ENCODE peak calls at places on chromosomes 7 and 10, in ten cellular contexts. One of them, this sample, is unnamed.

GRCh38 chr7:3112499-3113134 is 69.0 kb upstream of the CARD11 start:
- DNase-seq in neural crest cell: no peak
- DNase-seq in AG08395: no peak
- DNase-seq in NCI-H2081: no peak
- DNase-seq in stimulated activated naive B cell treated with anti-CD40 and anti-IgM and Interleukin-4, amounts not matched to agents 10 μg/mL and 1 μg/mL and 100 μg/mL, for 72 hours: no peak
- DNase-seq in hepatocyte: no peak
- DNase-seq in GM10248: no peak
- DNase-seq in GM13976: no peak
- DNase-seq in D341Med: no peak
- DNase-seq in caudate nucleus: no peak
- DNase-seq in this sample: peak

GRCh38 chr7:112453505-112454171 is 3.4 kb downstream of the IFRD1 start:
- DNase-seq in neural crest cell: no peak
- DNase-seq in AG08395: peak
- DNase-seq in NCI-H2081: no peak
- DNase-seq in stimulated activated naive B cell treated with anti-CD40 and anti-IgM and Interleukin-4, amounts not matched to agents 10 μg/mL and 1 μg/mL and 100 μg/mL, for 72 hours: no peak
- DNase-seq in hepatocyte: no peak
- DNase-seq in GM10248: no peak
- DNase-seq in GM13976: no peak
- DNase-seq in D341Med: no peak
- DNase-seq in caudate nucleus: no peak
- DNase-seq in this sample: no peak

GRCh38 chr7:127362364-127363027 is 30.0 kb downstream of the ZNF800 start:
- DNase-seq in neural crest cell: no peak
- DNase-seq in AG08395: no peak
- DNase-seq in NCI-H2081: no peak
- DNase-seq in stimulated activated naive B cell treated with anti-CD40 and anti-IgM and Interleukin-4, amounts not matched to agents 10 μg/mL and 1 μg/mL and 100 μg/mL, for 72 hours: no peak
- DNase-seq in hepatocyte: no peak
- DNase-seq in GM10248: no peak
- DNase-seq in GM13976: no peak
- DNase-seq in D341Med: no peak
- DNase-seq in caudate nucleus: no peak
- DNase-seq in this sample: no peak

GRCh38 chr10:100791254-100792058 is 46.1 kb downstream of the PAX2 start:
- DNase-seq in neural crest cell: no peak
- DNase-seq in AG08395: no peak
- DNase-seq in NCI-H2081: no peak
- DNase-seq in stimulated activated naive B cell treated with anti-CD40 and anti-IgM and Interleukin-4, amounts not matched to agents 10 μg/mL and 1 μg/mL and 100 μg/mL, for 72 hours: no peak
- DNase-seq in hepatocyte: peak
- DNase-seq in GM10248: no peak
- DNase-seq in GM13976: no peak
- DNase-seq in D341Med: no peak
- DNase-seq in caudate nucleus: no peak
- DNase-seq in this sample: no peak

GRCh38 chr7:89775459-89775858 is 378.8 kb upstream of the STEAP1 start:
- DNase-seq in neural crest cell: no peak
- DNase-seq in AG08395: no peak
- DNase-seq in NCI-H2081: no peak
- DNase-seq in stimulated activated naive B cell treated with anti-CD40 and anti-IgM and Interleukin-4, amounts not matched to agents 10 μg/mL and 1 μg/mL and 100 μg/mL, for 72 hours: no peak
- DNase-seq in hepatocyte: no peak
- DNase-seq in GM10248: no peak
- DNase-seq in GM13976: no peak
- DNase-seq in D341Med: no peak
- DNase-seq in caudate nucleus: no peak
- DNase-seq in this sample: no peak

GRCh38 chr10:112580267-112580666 is 133.3 kb downstream of the VTI1A start:
- DNase-seq in neural crest cell: no peak
- DNase-seq in AG08395: no peak
- DNase-seq in NCI-H2081: no peak
- DNase-seq in stimulated activated naive B cell treated with anti-CD40 and anti-IgM and Interleukin-4, amounts not matched to agents 10 μg/mL and 1 μg/mL and 100 μg/mL, for 72 hours: no peak
- DNase-seq in hepatocyte: no peak
- DNase-seq in GM10248: no peak
- DNase-seq in GM13976: no peak
- DNase-seq in D341Med: no peak
- DNase-seq in caudate nucleus: no peak
- DNase-seq in this sample: no peak

GRCh38 chr7:120807390-120807789 is 50.6 kb downstream of the TSPAN12 start:
- DNase-seq in neural crest cell: no peak
- DNase-seq in AG08395: no peak
- DNase-seq in NCI-H2081: no peak
- DNase-seq in stimulated activated naive B cell treated with anti-CD40 and anti-IgM and Interleukin-4, amounts not matched to agents 10 μg/mL and 1 μg/mL and 100 μg/mL, for 72 hours: no peak
- DNase-seq in hepatocyte: no peak
- DNase-seq in GM10248: no peak
- DNase-seq in GM13976: no peak
- DNase-seq in D341Med: no peak
- DNase-seq in caudate nucleus: no peak
- DNase-seq in this sample: no peak

GRCh38 chr10:70620020-70620289 is 17.4 kb upstream of the PRF1 start:
- DNase-seq in neural crest cell: no peak
- DNase-seq in AG08395: no peak
- DNase-seq in NCI-H2081: no peak
- DNase-seq in stimulated activated naive B cell treated with anti-CD40 and anti-IgM and Interleukin-4, amounts not matched to agents 10 μg/mL and 1 μg/mL and 100 μg/mL, for 72 hours: no peak
- DNase-seq in hepatocyte: no peak
- DNase-seq in GM10248: no peak
- DNase-seq in GM13976: no peak
- DNase-seq in D341Med: no peak
- DNase-seq in caudate nucleus: no peak
- DNase-seq in this sample: no peak

GRCh38 chr7:84949501-84949900 is 237.4 kb downstream of the SEMA3D start:
- DNase-seq in neural crest cell: no peak
- DNase-seq in AG08395: no peak
- DNase-seq in NCI-H2081: no peak
- DNase-seq in stimulated activated naive B cell treated with anti-CD40 and anti-IgM and Interleukin-4, amounts not matched to agents 10 μg/mL and 1 μg/mL and 100 μg/mL, for 72 hours: no peak
- DNase-seq in hepatocyte: no peak
- DNase-seq in GM10248: no peak
- DNase-seq in GM13976: no peak
- DNase-seq in D341Med: no peak
- DNase-seq in caudate nucleus: no peak
- DNase-seq in this sample: no peak

GRCh38 chr7:961546-962400 is 7.3 kb upstream of the ADAP1 start:
- DNase-seq in neural crest cell: no peak
- DNase-seq in AG08395: no peak
- DNase-seq in NCI-H2081: no peak
- DNase-seq in stimulated activated naive B cell treated with anti-CD40 and anti-IgM and Interleukin-4, amounts not matched to agents 10 μg/mL and 1 μg/mL and 100 μg/mL, for 72 hours: no peak
- DNase-seq in hepatocyte: no peak
- DNase-seq in GM10248: no peak
- DNase-seq in GM13976: no peak
- DNase-seq in D341Med: no peak
- DNase-seq in caudate nucleus: no peak
- DNase-seq in this sample: no peak

GRCh38 chr7:82506702-82507101 is 63.1 kb upstream of the CACNA2D1 start:
- DNase-seq in neural crest cell: no peak
- DNase-seq in AG08395: peak
- DNase-seq in NCI-H2081: peak
- DNase-seq in stimulated activated naive B cell treated with anti-CD40 and anti-IgM and Interleukin-4, amounts not matched to agents 10 μg/mL and 1 μg/mL and 100 μg/mL, for 72 hours: no peak
- DNase-seq in hepatocyte: peak
- DNase-seq in GM10248: no peak
- DNase-seq in GM13976: no peak
- DNase-seq in D341Med: no peak
- DNase-seq in caudate nucleus: no peak
- DNase-seq in this sample: no peak

GRCh38 chr10:51915031-51915542 is 215.7 kb upstream of the CSTF2T start:
- DNase-seq in neural crest cell: no peak
- DNase-seq in AG08395: peak
- DNase-seq in NCI-H2081: no peak
- DNase-seq in stimulated activated naive B cell treated with anti-CD40 and anti-IgM and Interleukin-4, amounts not matched to agents 10 μg/mL and 1 μg/mL and 100 μg/mL, for 72 hours: no peak
- DNase-seq in hepatocyte: no peak
- DNase-seq in GM10248: no peak
- DNase-seq in GM13976: no peak
- DNase-seq in D341Med: no peak
- DNase-seq in caudate nucleus: no peak
- DNase-seq in this sample: no peak

GRCh38 chr7:114432627-114433026 is 18.0 kb downstream of the FOXP2 start:
- DNase-seq in neural crest cell: no peak
- DNase-seq in AG08395: no peak
- DNase-seq in NCI-H2081: no peak
- DNase-seq in stimulated activated naive B cell treated with anti-CD40 and anti-IgM and Interleukin-4, amounts not matched to agents 10 μg/mL and 1 μg/mL and 100 μg/mL, for 72 hours: no peak
- DNase-seq in hepatocyte: no peak
- DNase-seq in GM10248: no peak
- DNase-seq in GM13976: no peak
- DNase-seq in D341Med: no peak
- DNase-seq in caudate nucleus: no peak
- DNase-seq in this sample: no peak

GRCh38 chr7:50528266-50529092 is 36.7 kb downstream of the DDC start:
- DNase-seq in neural crest cell: no peak
- DNase-seq in AG08395: no peak
- DNase-seq in NCI-H2081: peak
- DNase-seq in stimulated activated naive B cell treated with anti-CD40 and anti-IgM and Interleukin-4, amounts not matched to agents 10 μg/mL and 1 μg/mL and 100 μg/mL, for 72 hours: no peak
- DNase-seq in hepatocyte: peak
- DNase-seq in GM10248: no peak
- DNase-seq in GM13976: no peak
- DNase-seq in D341Med: no peak
- DNase-seq in caudate nucleus: no peak
- DNase-seq in this sample: no peak

GRCh38 chr7:137547477-137547876 is 203.9 kb upstream of the PTN start:
- DNase-seq in neural crest cell: no peak
- DNase-seq in AG08395: peak
- DNase-seq in NCI-H2081: no peak
- DNase-seq in stimulated activated naive B cell treated with anti-CD40 and anti-IgM and Interleukin-4, amounts not matched to agents 10 μg/mL and 1 μg/mL and 100 μg/mL, for 72 hours: no peak
- DNase-seq in hepatocyte: no peak
- DNase-seq in GM10248: no peak
- DNase-seq in GM13976: no peak
- DNase-seq in D341Med: no peak
- DNase-seq in caudate nucleus: no peak
- DNase-seq in this sample: no peak

GRCh38 chr7:98329100-98329871 is 47.8 kb downstream of the BRI3 start:
- DNase-seq in neural crest cell: no peak
- DNase-seq in AG08395: no peak
- DNase-seq in NCI-H2081: no peak
- DNase-seq in stimulated activated naive B cell treated with anti-CD40 and anti-IgM and Interleukin-4, amounts not matched to agents 10 μg/mL and 1 μg/mL and 100 μg/mL, for 72 hours: no peak
- DNase-seq in hepatocyte: peak
- DNase-seq in GM10248: no peak
- DNase-seq in GM13976: no peak
- DNase-seq in D341Med: no peak
- DNase-seq in caudate nucleus: no peak
- DNase-seq in this sample: no peak

GRCh38 chr7:127995157-127995865 is 35.9 kb downstream of the LRRC4 start:
- DNase-seq in neural crest cell: no peak
- DNase-seq in AG08395: peak
- DNase-seq in NCI-H2081: no peak
- DNase-seq in stimulated activated naive B cell treated with anti-CD40 and anti-IgM and Interleukin-4, amounts not matched to agents 10 μg/mL and 1 μg/mL and 100 μg/mL, for 72 hours: no peak
- DNase-seq in hepatocyte: no peak
- DNase-seq in GM10248: no peak
- DNase-seq in GM13976: no peak
- DNase-seq in D341Med: no peak
- DNase-seq in caudate nucleus: no peak
- DNase-seq in this sample: no peak

GRCh38 chr7:93119191-93119905 is 1.6 kb upstream of the SAMD9 start:
- DNase-seq in neural crest cell: no peak
- DNase-seq in AG08395: no peak
- DNase-seq in NCI-H2081: no peak
- DNase-seq in stimulated activated naive B cell treated with anti-CD40 and anti-IgM and Interleukin-4, amounts not matched to agents 10 μg/mL and 1 μg/mL and 100 μg/mL, for 72 hours: no peak
- DNase-seq in hepatocyte: no peak
- DNase-seq in GM10248: no peak
- DNase-seq in GM13976: no peak
- DNase-seq in D341Med: no peak
- DNase-seq in caudate nucleus: no peak
- DNase-seq in this sample: no peak

GRCh38 chr10:42630537-42631134 is 7.7 kb downstream of the ZNF33B start:
- DNase-seq in neural crest cell: no peak
- DNase-seq in AG08395: no peak
- DNase-seq in NCI-H2081: no peak
- DNase-seq in stimulated activated naive B cell treated with anti-CD40 and anti-IgM and Interleukin-4, amounts not matched to agents 10 μg/mL and 1 μg/mL and 100 μg/mL, for 72 hours: no peak
- DNase-seq in hepatocyte: no peak
- DNase-seq in GM10248: no peak
- DNase-seq in GM13976: no peak
- DNase-seq in D341Med: no peak
- DNase-seq in caudate nucleus: no peak
- DNase-seq in this sample: no peak

GRCh38 chr10:43257210-43258031 is 9.4 kb downstream of the RASGEF1A start:
- DNase-seq in neural crest cell: no peak
- DNase-seq in AG08395: no peak
- DNase-seq in NCI-H2081: no peak
- DNase-seq in stimulated activated naive B cell treated with anti-CD40 and anti-IgM and Interleukin-4, amounts not matched to agents 10 μg/mL and 1 μg/mL and 100 μg/mL, for 72 hours: no peak
- DNase-seq in hepatocyte: peak
- DNase-seq in GM10248: peak
- DNase-seq in GM13976: peak
- DNase-seq in D341Med: peak
- DNase-seq in caudate nucleus: no peak
- DNase-seq in this sample: no peak

GRCh38 chr7:76133164-76133775 is 68.4 kb upstream of the SRRM3 start:
- DNase-seq in neural crest cell: no peak
- DNase-seq in AG08395: no peak
- DNase-seq in NCI-H2081: no peak
- DNase-seq in stimulated activated naive B cell treated with anti-CD40 and anti-IgM and Interleukin-4, amounts not matched to agents 10 μg/mL and 1 μg/mL and 100 μg/mL, for 72 hours: no peak
- DNase-seq in hepatocyte: no peak
- DNase-seq in GM10248: no peak
- DNase-seq in GM13976: no peak
- DNase-seq in D341Med: no peak
- DNase-seq in caudate nucleus: no peak
- DNase-seq in this sample: no peak

GRCh38 chr7:99720370-99721128 is 14.4 kb downstream of the CYP3A7 start:
- DNase-seq in neural crest cell: no peak
- DNase-seq in AG08395: no peak
- DNase-seq in NCI-H2081: no peak
- DNase-seq in stimulated activated naive B cell treated with anti-CD40 and anti-IgM and Interleukin-4, amounts not matched to agents 10 μg/mL and 1 μg/mL and 100 μg/mL, for 72 hours: no peak
- DNase-seq in hepatocyte: peak
- DNase-seq in GM10248: no peak
- DNase-seq in GM13976: no peak
- DNase-seq in D341Med: no peak
- DNase-seq in caudate nucleus: no peak
- DNase-seq in this sample: no peak

GRCh38 chr10:62075912-62076311 is 174.4 kb downstream of the ARID5B start:
- DNase-seq in neural crest cell: no peak
- DNase-seq in AG08395: no peak
- DNase-seq in NCI-H2081: peak
- DNase-seq in stimulated activated naive B cell treated with anti-CD40 and anti-IgM and Interleukin-4, amounts not matched to agents 10 μg/mL and 1 μg/mL and 100 μg/mL, for 72 hours: no peak
- DNase-seq in hepatocyte: no peak
- DNase-seq in GM10248: no peak
- DNase-seq in GM13976: no peak
- DNase-seq in D341Med: no peak
- DNase-seq in caudate nucleus: no peak
- DNase-seq in this sample: peak

This sample was measured in NCI-H345.